ENCODE peak calls at places on chromosomes 12 and 14, in six cellular contexts. I is esophagus squamous epithelium; V is breast epithelium; S is naive thymus-derived CD4-positive, alpha-beta T cell; B is prostate gland; H is PC-3. E is an unnamed sample. For H3K4me1, the result is how much of the 10 kb centered on the place peaks cover.

GRCh38 chr12:77940011-77940423 is 109.3 kb downstream of the NAV3 start:
- DNase-seq in I (no peak), V (no peak), S (no peak), B (no peak), H (peak), E (no peak)

GRCh38 chr12:9365296-9365695 is 157.1 kb upstream of the PZP start:
- DNase-seq in I (no peak), V (no peak), S (no peak), B (no peak), H (no peak), E (no peak)

GRCh38 chr14:64060648-64061096 is 207.9 kb downstream of the SYNE2 start:
- DNase-seq in I (no peak), V (no peak), S (no peak), B (no peak), H (peak), E (no peak)

GRCh38 chr14:96139879-96140278 is 64.8 kb upstream of the BDKRB2 start:
- DNase-seq in I (no peak), V (no peak), S (no peak), B (no peak), H (no peak), E (no peak)

GRCh38 chr14:99393059-99393655 is 87.5 kb downstream of the SETD3 start:
- DNase-seq in I (no peak), V (no peak), S (peak), B (no peak), H (peak), E (peak)

GRCh38 chr12:114190971-114191370 is 215.0 kb downstream of the TBX5 start:
- DNase-seq in I (no peak), V (no peak), S (no peak), B (no peak), H (no peak), E (no peak)

GRCh38 chr12:53428741-53429140 is 5.1 kb downstream of the AMHR2 start:
- DNase-seq in I (no peak), V (no peak), S (no peak), B (no peak), H (no peak), E (no peak)

GRCh38 chr14:72736791-72737559 is 156.9 kb downstream of the DPF3 start:
- DNase-seq in I (no peak), V (no peak), S (no peak), B (no peak), H (no peak), E (no peak)

GRCh38 chr14:29536886-29537511 is 390.6 kb downstream of the PRKD1 start:
- DNase-seq in I (no peak), V (no peak), S (no peak), B (no peak), H (peak), E (no peak)

GRCh38 chr12:1807107-1807478 is 13.3 kb upstream of the LRTM2 start:
- DNase-seq in I (no peak), V (no peak), S (no peak), B (no peak), H (no peak), E (no peak)

GRCh38 chr14:104036250-104036649 is 49.2 kb upstream of the ASPG start:
- DNase-seq in I (no peak), V (no peak), S (no peak), B (no peak), H (no peak), E (no peak)

DNA sequence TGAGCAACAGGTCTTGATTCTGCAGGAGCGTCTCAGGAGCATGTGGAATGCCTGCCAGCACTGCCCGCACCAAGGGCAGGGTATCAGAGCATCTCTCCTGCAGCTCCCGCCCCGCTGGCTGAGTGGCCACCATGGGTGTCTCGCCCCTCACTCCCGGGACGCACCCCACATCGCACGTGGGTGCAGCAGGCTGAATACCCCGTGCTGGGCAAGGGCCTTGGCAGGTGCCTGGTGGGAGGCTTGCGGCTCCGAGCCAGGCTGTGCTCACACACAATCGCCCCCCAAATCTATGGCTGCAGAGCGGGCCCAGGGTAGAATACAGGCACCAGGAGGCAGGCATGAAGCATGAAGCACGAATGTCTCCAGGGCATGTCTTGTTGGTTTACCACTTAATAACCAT is 103.9 kb upstream of the TMEM132D start:
- DNase-seq in I (no peak), V (no peak), S (no peak), B (no peak), H (no peak), E (no peak)
- H3K4me1 ChIP-seq in I (under half), V (under half), S (under half), B (under half), H (under half), E (under half)

DNA sequence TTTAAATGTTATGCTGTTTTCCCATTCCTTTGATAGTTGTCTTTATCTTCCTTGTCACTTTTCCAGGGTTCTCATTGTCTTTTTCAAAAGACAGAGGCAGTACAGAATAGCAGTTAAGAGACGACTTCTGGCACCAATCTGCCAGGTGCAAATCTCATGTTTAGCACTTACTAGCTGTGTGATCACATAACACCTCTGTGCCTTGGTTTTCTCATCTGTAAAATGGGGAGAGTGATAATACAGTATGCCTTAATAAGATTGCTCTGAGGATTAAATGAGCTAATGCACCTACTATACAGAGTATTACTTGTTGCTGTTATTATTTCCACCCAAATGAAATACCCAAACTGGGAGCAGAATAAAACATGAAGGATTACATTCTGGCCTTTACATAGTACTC is 4.8 kb downstream of the GPR135 start:
- DNase-seq in I (no peak), V (no peak), S (no peak), B (no peak), H (no peak), E (no peak)
- H3K4me3 ChIP-seq in I (no peak), V (no peak), S (no peak), B (no peak), H (no peak), E (no peak)

DNA sequence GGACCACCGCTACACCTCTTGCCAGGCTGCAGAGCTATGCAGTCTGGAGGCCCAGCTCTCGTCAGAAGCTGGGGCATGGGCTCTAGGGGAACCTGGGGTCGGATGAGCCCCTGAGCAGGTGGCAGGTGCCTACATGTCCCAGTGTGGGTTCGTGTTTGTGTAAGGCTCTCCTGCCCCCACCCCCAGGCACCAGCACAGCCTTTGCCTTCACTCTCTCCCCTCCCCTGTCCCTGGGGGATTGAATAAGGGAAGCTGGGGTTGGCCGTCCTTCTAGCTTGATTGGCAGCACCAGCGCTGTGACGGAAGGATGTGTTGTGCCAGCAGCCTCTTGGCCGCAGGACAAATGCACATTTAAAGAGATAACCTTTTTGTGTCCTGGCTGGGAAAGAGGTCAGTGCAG is 34.8 kb upstream of the TSPAN9 start:
- DNase-seq in I (no peak), V (no peak), S (no peak), B (no peak), H (no peak), E (no peak)
- H3K4me1 ChIP-seq in I (under half), V (under half), S (under half), B (under half), H (under half), E (under half)

GRCh38 chr14:39548358-39548757 is 116.1 kb upstream of the FBXO33 start:
- DNase-seq in I (no peak), V (no peak), S (no peak), B (no peak), H (no peak), E (no peak)

DNA sequence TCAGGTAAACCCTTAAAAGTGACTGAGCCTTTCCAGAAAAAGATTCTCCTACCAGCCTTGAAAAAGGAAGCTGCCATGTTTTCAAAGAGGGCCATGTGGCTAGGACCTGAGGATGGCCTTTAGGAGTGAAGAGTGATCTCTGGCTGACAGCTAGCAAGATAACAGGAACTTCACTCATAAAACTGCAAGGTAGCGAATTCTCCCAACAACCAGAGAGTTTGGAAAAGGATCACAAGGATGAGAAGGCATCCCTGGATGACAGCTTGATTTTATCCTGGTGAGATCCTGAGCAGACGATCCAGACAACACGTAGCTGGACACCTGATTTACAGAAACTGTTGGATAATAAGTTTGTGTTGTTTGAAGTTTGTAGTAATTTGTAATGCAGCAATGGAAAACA is 115.6 kb upstream of the FBXO33 start:
- DNase-seq in I (no peak), V (no peak), S (no peak), B (no peak), H (no peak), E (no peak)
- H3K4me3 ChIP-seq in I (no peak), V (no peak), S (no peak), B (no peak), H (no peak), E (no peak)

GRCh38 chr14:37035401-37035800 is 137.0 kb downstream of the SLC25A21 start:
- DNase-seq in I (no peak), V (no peak), S (no peak), B (no peak), H (no peak), E (no peak)
- H3K4me1 ChIP-seq in I (under half), V (under half), S (under half), B (under half), H (under half), E (under half)

DNA sequence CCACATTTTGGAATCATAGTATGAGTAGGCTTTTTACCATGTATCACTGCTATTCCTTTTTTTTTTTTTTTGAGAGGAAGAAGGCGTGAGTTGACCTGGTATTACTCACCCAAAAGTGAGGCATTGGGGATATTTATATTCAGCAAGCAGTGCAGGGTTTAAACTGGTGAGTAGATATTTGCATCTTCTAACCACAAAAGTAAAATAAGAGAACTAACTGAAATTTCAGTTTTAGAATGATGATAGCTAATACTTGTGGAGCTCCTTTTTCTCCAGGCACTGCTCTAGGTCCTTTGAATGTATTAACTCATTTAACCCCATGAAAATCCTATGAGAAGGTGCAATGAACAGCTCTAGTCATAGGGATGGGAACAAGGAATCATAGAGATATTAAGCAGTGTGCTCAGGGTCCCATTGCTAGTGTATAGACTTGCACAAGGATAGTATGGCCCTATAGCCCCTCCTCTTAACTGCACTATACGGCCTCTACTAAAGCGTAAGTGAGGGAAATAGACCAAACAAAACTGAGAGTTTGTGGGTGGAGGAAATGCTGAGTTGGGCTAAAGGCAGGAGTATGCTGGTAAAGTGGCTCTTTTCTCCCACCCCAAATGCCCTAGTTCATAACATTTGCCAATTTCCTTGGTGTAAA is 104.3 kb upstream of the MAX start:
- DNase-seq in I (no peak), V (no peak), S (no peak), B (no peak), H (peak), E (no peak)
- H3K4me3 ChIP-seq in I (no peak), V (no peak), S (no peak), B (no peak), H (no peak), E (peak)

DNA sequence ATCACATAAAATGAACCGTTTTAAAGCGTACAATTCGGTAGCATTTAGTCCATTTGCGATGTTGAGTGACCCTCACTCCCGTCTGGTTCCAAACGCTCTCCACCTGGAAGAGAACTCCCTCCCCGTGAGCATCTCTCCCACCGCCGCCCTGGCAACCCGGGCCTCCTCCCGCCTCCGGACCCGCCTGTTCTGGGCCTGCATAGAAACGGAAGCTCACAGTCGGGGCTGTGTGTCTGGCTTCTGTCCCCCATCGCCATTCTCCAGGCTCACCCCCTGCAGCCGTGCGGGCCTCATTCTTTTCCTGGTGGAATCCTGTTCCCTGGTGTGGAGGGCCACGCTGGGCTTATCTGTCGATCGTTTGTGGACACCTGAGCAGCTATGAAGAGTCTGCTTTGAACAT is 17.3 kb downstream of the LRCOL1 start:
- DNase-seq in I (no peak), V (no peak), S (no peak), B (no peak), H (no peak), E (no peak)
- H3K4me1 ChIP-seq in I (under half), V (under half), S (under half), B (under half), H (under half), E (under half)

DNA sequence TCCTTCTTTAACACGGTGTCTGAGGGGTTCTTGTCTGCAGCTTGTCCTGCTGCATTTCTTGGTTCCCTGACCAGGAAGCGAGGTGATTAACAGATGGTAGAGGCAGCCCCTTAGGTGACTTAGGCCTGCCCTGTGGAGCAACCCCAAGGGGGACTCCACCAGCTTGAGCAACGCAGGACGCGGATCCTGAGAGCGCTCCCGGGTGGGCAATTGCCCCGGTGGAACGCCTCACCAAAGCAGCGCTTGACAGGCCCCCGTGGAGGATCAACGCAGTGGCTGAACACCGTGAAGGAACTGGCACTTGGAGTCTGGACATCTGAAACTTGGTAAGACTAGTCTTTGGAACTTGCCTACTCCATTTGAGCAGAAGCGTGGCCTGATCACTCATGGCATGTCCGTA is 272.9 kb upstream of the ATXN7L3B start:
- DNase-seq in I (no peak), V (no peak), S (no peak), B (no peak), H (no peak), E (no peak)
- H3K4me3 ChIP-seq in I (no peak), V (no peak), S (no peak), B (no peak), H (no peak), E (no peak)

DNA sequence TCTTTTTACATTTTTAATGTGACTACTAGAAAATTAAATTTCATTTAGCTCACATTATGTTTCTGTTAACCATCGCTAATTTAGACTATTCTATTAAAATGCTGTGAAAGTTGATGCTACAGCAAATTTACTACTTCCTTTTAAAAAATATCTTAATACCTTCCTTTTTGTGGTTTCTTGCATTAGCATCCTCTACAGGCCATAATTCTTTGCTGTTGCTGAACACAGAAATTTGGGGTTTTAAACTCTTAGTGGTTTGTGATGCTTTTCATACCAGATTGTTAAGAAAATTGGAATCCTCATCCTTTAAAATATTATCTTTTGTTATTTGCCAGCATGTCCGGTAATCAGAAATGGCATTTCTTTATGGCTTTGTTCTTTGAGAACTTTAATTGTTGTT is 18.1 kb downstream of the WNK1 start:
- DNase-seq in I (no peak), V (no peak), S (no peak), B (no peak), H (no peak), E (no peak)
- H3K4me1 ChIP-seq in I (half or more), V (under half), S (under half), B (under half), H (under half), E (under half)